ENCODE peak calls at places on chromosomes 3 and 15, in five cellular contexts. A is K562, J is HepG2, L is H1, F is NT2/D1. S is an unnamed sample.

GRCh38 chr3:172203522-172204258 is 164.3 kb downstream of the FNDC3B start:
- DNase-seq in A (no peak), J (peak; percentile 98), L (no peak), F (no peak), S (no peak)

GRCh38 chr15:78909791-78910228 is 35.0 kb downstream of the CTSH start:
- DNase-seq in A (peak; percentile 64), J (peak; percentile 42), L (no peak), F (peak; percentile 46), S (peak; percentile 10)

GRCh38 chr15:25182736-25183445 is 228.1 kb downstream of the SNRPN start:
- DNase-seq in A (no peak), J (no peak), L (no peak), F (no peak), S (no peak)

GRCh38 chr3:16338999-16339398 is 74.0 kb downstream of the OXNAD1 start:
- DNase-seq in A (no peak), J (peak; percentile 16), L (no peak), F (no peak), S (no peak)

GRCh38 chr3:194688207-194688711 is 2.6 kb downstream of the FAM43A start:
- DNase-seq in A (no peak), J (peak; percentile 38), L (no peak), F (no peak), S (no peak)

GRCh38 chr3:137641879-137642278 is 122.2 kb upstream of the SOX14 start:
- DNase-seq in A (no peak), J (no peak), L (no peak), F (no peak), S (no peak)

GRCh38 chr3:29011441-29011840 is 269.4 kb upstream of the RBMS3 start:
- DNase-seq in A (no peak), J (no peak), L (no peak), F (no peak), S (no peak)

GRCh38 chr15:32668942-32669341 is 27.4 kb downstream of the SCG5 start:
- DNase-seq in A (no peak), J (no peak), L (peak; percentile 51), F (peak; percentile 76), S (no peak)

GRCh38 chr3:107514453-107514852 is 8.3 kb upstream of the BBX start:
- DNase-seq in A (no peak), J (no peak), L (no peak), F (no peak), S (no peak)
- TF ChIP-seq ZNF274 in A (no peak), J (no peak), L (no peak), F (no peak), S (no peak)

GRCh38 chr15:84816694-84817460 is at the start of gene ALPK3:
- DNase-seq in A (no peak), J (no peak), L (no peak), F (no peak), S (no peak)

GRCh38 chr15:84819291-84819768 is 2.2 kb downstream of the ALPK3 start:
- DNase-seq in A (no peak), J (peak; percentile 49), L (no peak), F (no peak), S (no peak)

GRCh38 chr15:84819791-84820190 is 2.6 kb downstream of the ALPK3 start:
- DNase-seq in A (no peak), J (no peak), L (no peak), F (no peak), S (no peak)

GRCh38 chr15:84818221-84819131 is 1.3 kb downstream of the ALPK3 start:
- DNase-seq in A (peak; percentile 33), J (peak; percentile 74), L (no peak), F (peak; percentile 59), S (no peak)

GRCh38 chr15:84817461-84818081 is 415 bp downstream of the ALPK3 start:
- DNase-seq in A (no peak), J (no peak), L (no peak), F (no peak), S (no peak)
- TF ChIP-seq ZNF274 in A (no peak), J (no peak), L (no peak), F (no peak), S (no peak)

GRCh38 chr15:97654677-97655076 is 305.8 kb upstream of the ARRDC4 start:
- DNase-seq in A (no peak), J (no peak), L (no peak), F (no peak), S (no peak)
- TF ChIP-seq ZNF274 in A (no peak), J (no peak), L (no peak), F (no peak), S (no peak)

DNA sequence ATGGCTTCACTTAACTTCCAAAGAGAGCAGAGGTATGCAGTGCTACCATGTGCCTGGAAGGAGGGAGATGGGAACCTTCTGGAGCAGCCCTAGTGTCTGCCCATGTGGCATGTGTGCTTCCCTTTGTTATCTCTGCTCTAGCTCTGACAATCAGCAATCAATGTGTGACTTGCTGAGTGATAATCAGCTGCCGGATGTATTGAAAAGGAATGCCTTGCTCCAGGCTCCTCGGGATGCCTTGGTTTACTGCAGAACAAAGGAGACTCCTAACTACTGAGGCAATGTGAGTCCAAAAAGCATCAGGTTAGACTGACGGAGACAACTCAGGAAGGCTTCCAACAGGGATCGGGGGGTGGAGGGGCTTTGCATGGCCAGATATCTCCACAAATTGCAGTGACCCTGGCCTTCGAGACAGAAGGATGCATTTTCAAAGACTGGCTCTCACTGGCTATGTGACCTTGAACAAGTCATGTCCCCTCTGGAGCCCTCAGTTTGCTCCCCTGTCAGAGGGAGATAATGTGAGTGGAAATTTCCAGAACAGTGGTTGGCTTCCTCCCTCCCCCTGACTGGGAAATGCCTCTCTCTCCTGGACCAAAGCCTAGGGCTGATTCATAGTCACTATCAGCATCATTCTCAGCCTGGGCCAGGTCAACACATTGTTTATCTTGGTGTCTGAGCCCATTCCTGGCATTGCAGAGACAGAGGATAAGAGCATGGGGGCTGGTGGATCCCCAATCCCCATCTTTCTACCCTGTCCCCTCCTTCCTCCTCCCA is 35.8 kb upstream of the CORO2B start:
- DNase-seq in A (no peak), J (peak; percentile 32), L (no peak), F (no peak), S (no peak)
- TF ChIP-seq ZNF274 in A (no peak), J (no peak), L (no peak), F (no peak), S (no peak)

GRCh38 chr3:183826448-183826847 is 1.1 kb upstream of the MAP6D1 start:
- DNase-seq in A (no peak), J (no peak), L (no peak), F (no peak), S (no peak)
- TF ChIP-seq ZNF274 in A (no peak), J (no peak), L (no peak), F (no peak), S (no peak)

DNA sequence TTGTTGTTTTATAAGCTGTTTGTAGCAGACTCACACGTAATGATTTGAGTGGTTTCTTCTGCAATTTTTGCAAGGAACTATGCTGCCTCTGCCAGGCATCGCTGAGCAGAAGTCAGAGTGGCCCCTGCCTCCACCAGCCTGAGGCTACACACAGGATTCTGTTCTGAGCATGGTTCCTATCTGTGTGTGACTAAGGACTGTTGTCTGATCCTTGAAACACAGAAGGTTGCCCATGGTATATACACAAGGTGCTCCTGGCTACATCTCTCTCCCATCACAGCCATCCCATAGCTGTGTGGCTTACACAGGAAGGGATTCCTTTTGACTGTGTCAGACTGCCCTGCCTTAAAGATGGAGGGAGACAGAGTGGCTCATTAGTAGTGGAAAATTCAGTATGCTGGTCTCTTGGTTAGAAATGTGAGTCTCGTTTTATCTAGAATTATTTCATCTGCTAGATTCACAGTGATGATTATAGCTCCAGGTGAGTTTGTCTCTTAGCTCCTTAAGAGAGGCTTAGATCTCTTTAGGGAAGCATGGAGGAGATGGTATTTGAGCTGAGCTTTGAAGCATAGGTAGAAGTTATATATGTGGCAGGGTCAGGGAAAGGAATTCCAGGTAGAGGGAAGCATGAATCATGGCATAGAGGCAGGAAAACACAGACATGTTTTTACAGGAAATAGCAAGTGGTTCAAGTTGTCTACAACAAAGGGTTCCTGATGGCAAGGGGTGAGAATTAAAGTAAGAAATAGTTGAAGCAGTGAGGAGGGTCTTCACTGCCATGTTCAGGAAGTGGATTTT is 37.5 kb downstream of the SNAPC5 start:
- DNase-seq in A (no peak), J (no peak), L (no peak), F (no peak), S (no peak)
- TF ChIP-seq ZNF274 in A (no peak), J (no peak), L (no peak), F (no peak), S (no peak)